ENCODE peak calls at places on chromosomes 3 and 15, in six cellular contexts. O is NT2/D1, B is IMR-90, I is hepatocyte, K is aorta, L is heart left ventricle. A is an unnamed sample. For H3K36me3, the result is how much of the 10 kb centered on the place peaks cover.

GRCh38 chr3:187567026-187567425 is 103.2 kb downstream of the SST start:
- DNase-seq in I (no peak), O (no peak), K (no peak), B (peak), L (no peak), A (no peak)

GRCh38 chr15:72722071-72722696 is 36.2 kb downstream of the BBS4 start:
- DNase-seq in O (peak), I (peak), B (peak), K (peak), L (peak), A (peak)

GRCh38 chr3:125585595-125586223 is 9.6 kb downstream of the OSBPL11 start:
- DNase-seq in K (no peak), O (peak), I (peak), B (peak), L (peak), A (peak)

GRCh38 chr3:105606052-105606451 is 239.3 kb downstream of the ALCAM start:
- DNase-seq in O (no peak), K (no peak), L (no peak), I (no peak), B (peak), A (no peak)

GRCh38 chr3:155870945-155871745 is 695 bp downstream of the GMPS start:
- DNase-seq in O (no peak), B (no peak), I (peak), K (peak), L (peak), A (peak)

GRCh38 chr3:46998121-46998851 is 18.8 kb downstream of the NBEAL2 start:
- DNase-seq in L (peak), B (peak), K (peak), O (peak), I (peak), A (peak)

GRCh38 chr3:31802981-31803380 is 178.1 kb downstream of the OSBPL10 start:
- DNase-seq in I (no peak), O (no peak), B (no peak), L (no peak), K (no peak), A (no peak)

GRCh38 chr3:41194701-41195100 is 4.6 kb upstream of the CTNNB1 start:
- DNase-seq in O (no peak), B (no peak), L (no peak), K (no peak), I (no peak), A (no peak)

GRCh38 chr3:176914764-176915163 is 282.5 kb downstream of the TBL1XR1 start:
- DNase-seq in K (no peak), B (no peak), L (no peak), O (no peak), I (no peak), A (no peak)

GRCh38 chr3:36380171-36381031 is at the start of gene STAC:
- DNase-seq in I (peak), K (peak), B (no peak), L (peak), O (no peak), A (peak)

GRCh38 chr3:6326760-6327159 is 534.2 kb upstream of the GRM7 start:
- DNase-seq in O (no peak), K (no peak), I (no peak), L (no peak), B (no peak), A (no peak)

GRCh38 chr15:48400086-48400485 is 68.9 kb downstream of the DUT start:
- DNase-seq in L (no peak), I (no peak), K (no peak), O (no peak), B (peak), A (no peak)

GRCh38 chr15:74206801-74207281 is 4.3 kb upstream of the STRA6 start:
- DNase-seq in B (no peak), L (no peak), K (no peak), O (no peak), I (peak), A (no peak)

GRCh38 chr3:85270488-85270887 is 311.7 kb downstream of the CADM2 start:
- DNase-seq in K (no peak), I (no peak), B (no peak), O (no peak), L (no peak), A (no peak)

GRCh38 chr3:18580268-18580667 is 155.1 kb upstream of the SATB1 start:
- DNase-seq in B (no peak), L (no peak), K (no peak), I (peak), O (no peak), A (peak)

GRCh38 chr15:95284933-95285401 is 1045.5 kb upstream of the NR2F2 start:
- DNase-seq in L (no peak), O (no peak), B (peak), K (no peak), I (no peak), A (no peak)

GRCh38 chr3:134867277-134867676 is 72.2 kb downstream of the EPHB1 start:
- DNase-seq in O (no peak), K (no peak), B (no peak), L (no peak), I (no peak), A (no peak)

GRCh38 chr3:5212625-5213573 is 25.4 kb downstream of the EDEM1 start:
- DNase-seq in B (no peak), K (no peak), L (no peak), O (no peak), I (no peak), A (no peak)

GRCh38 chr3:5214352-5214751 is 26.8 kb downstream of the EDEM1 start:
- DNase-seq in L (no peak), K (no peak), O (no peak), B (no peak), I (no peak), A (no peak)

GRCh38 chr3:5210926-5211325 is 23.4 kb downstream of the EDEM1 start:
- DNase-seq in L (no peak), B (no peak), O (no peak), K (no peak), I (peak), A (peak)

GRCh38 chr3:5217824-5218595 is 30.5 kb downstream of the EDEM1 start:
- DNase-seq in L (no peak), B (peak), O (no peak), K (no peak), I (peak), A (peak)

DNA sequence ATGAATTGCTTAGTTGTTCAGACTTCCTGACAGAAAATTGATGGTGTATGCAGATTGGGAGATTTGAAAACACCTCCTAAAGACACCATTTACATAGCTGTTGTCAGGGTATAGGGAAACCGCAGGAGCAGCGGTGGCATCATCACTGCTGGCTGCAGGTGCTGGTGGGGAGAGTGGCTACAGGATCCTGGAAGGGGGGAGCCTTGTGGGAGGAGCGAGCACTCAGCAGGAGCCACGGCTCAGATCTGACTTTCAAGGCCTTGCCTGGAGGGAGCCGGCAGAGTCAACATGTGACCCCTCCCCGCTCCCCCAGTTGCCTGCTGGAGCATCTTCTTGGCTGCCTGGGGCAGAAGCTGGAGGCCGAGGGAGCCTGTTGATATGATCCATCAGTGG is 26.1 kb downstream of the EDEM1 start:
- DNase-seq in B (no peak), O (peak), K (no peak), L (no peak), I (no peak), A (no peak)
- H3K36me3 ChIP-seq in B (half or more), O (half or more), K (under half), L (under half), I (under half), A (under half)

GRCh38 chr3:184306573-184306972 is 7.5 kb downstream of the PSMD2 start:
- DNase-seq in I (no peak), O (no peak), B (no peak), K (no peak), L (no peak), A (peak)
- H3K36me3 ChIP-seq in I (under half), O (half or more), B (half or more), K (under half), L (half or more), A (under half)

DNA sequence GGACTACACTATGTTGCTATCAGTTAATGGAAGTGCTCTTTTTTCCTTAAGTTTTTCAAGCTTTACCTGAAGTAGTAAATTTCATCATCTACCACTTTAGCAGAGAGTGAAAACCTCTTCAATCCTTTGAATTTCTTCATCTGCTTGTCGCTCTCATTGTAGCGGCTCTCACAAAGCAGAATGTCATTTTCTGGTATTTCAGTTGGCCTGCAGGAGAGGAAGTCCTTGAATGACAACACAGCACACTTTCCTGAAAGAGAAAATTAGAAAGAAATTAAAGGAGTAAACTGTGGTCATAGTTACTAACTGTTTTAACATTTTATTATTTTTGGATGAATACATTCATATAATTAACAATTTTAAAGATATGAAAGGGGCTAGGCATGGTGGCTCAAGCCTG is 27.6 kb downstream of the UQCC5 start:
- DNase-seq in L (no peak), I (no peak), B (no peak), O (no peak), K (no peak), A (no peak)
- H3K36me3 ChIP-seq in L (under half), I (under half), B (under half), O (half or more), K (under half), A (under half)

GRCh38 chr15:68299436-68299835 is 21.9 kb downstream of the FEM1B start:
- DNase-seq in O (no peak), K (no peak), I (no peak), B (no peak), L (no peak), A (no peak)
- H3K36me3 ChIP-seq in O (under half), K (under half), I (under half), B (under half), L (under half), A (under half)

GRCh38 chr3:14657579-14657978 is 6.0 kb downstream of the CCDC174 start:
- DNase-seq in B (no peak), L (no peak), O (no peak), K (no peak), I (no peak), A (no peak)

GRCh38 chr3:14664170-14664569 is 10.8 kb upstream of the C3orf20 start:
- DNase-seq in B (no peak), I (no peak), K (no peak), O (no peak), L (no peak), A (no peak)

GRCh38 chr3:14658978-14659377 is 7.4 kb downstream of the CCDC174 start:
- DNase-seq in O (no peak), I (no peak), L (no peak), B (no peak), K (no peak), A (no peak)

GRCh38 chr3:14663396-14663795 is 11.5 kb upstream of the C3orf20 start:
- DNase-seq in B (no peak), I (no peak), L (no peak), K (no peak), O (no peak), A (no peak)

GRCh38 chr3:14660942-14661341 is 9.4 kb downstream of the CCDC174 start:
- DNase-seq in O (no peak), K (no peak), I (no peak), B (no peak), L (no peak), A (no peak)
- H3K36me3 ChIP-seq in O (half or more), K (under half), I (under half), B (half or more), L (half or more), A (under half)

GRCh38 chr3:111936191-111936841 is 42.5 kb upstream of the ABHD10 start:
- DNase-seq in B (peak), L (no peak), K (no peak), I (no peak), O (no peak), A (no peak)
- H3K36me3 ChIP-seq in B (under half), L (under half), K (under half), I (under half), O (under half), A (under half)

GRCh38 chr3:149647285-149647684 is 10.5 kb downstream of the WWTR1 start:
- DNase-seq in B (no peak), O (no peak), K (no peak), I (no peak), L (no peak), A (no peak)

GRCh38 chr3:149647812-149648211 is 10.0 kb downstream of the WWTR1 start:
- DNase-seq in L (no peak), B (no peak), K (no peak), O (no peak), I (no peak), A (no peak)

GRCh38 chr3:149646181-149646766 is 11.6 kb downstream of the WWTR1 start:
- DNase-seq in I (no peak), L (no peak), K (no peak), B (peak), O (no peak), A (peak)

GRCh38 chr3:149650828-149651227 is 7.0 kb downstream of the WWTR1 start:
- DNase-seq in O (no peak), L (no peak), B (no peak), I (no peak), K (no peak), A (no peak)

DNA sequence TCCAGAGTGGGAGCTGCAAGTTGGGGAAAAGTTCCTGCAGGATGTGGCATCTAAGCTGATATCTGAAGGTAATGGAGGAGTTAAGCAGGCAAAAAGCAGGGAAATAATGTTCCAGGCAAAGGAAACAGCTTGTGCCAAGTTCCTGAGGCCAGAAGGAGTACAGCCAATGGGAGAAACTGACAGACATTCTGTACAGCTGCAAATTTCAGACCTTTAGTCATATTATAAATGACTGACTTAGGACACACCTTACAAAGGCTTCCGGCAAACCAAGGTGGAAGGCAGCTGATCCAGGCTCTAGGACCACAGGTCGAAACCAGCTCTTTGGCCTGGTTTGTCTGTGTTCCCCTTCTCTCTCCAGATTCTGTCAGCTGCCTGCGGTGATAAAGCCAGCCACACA is 9.3 kb downstream of the WWTR1 start:
- DNase-seq in O (no peak), I (no peak), B (no peak), K (no peak), L (no peak), A (peak)
- H3K36me3 ChIP-seq in O (half or more), I (under half), B (under half), K (under half), L (under half), A (under half)

GRCh38 chr3:172300187-172300586 is 148.1 kb downstream of the GHSR start:
- DNase-seq in K (no peak), O (no peak), I (no peak), B (peak), L (no peak), A (no peak)
- H3K36me3 ChIP-seq in K (under half), O (under half), I (under half), B (under half), L (under half), A (under half)

DNA sequence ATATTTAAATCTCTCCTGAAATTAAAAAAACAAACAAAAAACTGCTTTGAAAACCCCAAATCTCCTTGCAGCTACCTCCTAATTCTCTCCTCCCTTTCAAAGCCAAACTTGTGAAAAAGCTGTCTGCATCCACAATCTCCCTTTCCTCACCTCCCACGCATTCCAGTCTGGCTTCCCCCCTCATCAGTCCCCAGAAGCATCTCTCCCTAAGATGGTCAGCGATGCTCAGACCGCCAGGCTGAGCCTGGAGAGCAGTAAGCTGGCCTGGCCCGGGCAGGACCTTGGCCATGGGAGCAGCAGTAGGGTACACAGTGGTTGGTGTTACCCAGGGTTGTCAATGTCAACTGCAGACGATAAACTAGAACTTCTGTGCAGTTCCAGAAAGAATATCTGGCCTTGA is 32.9 kb upstream of the BLM start:
- DNase-seq in B (no peak), O (no peak), I (no peak), L (no peak), K (no peak), A (no peak)
- H3K36me3 ChIP-seq in B (under half), O (under half), I (under half), L (under half), K (under half), A (under half)